ENCODE peak calls at places on chromosomes 4 and X, in seven cellular contexts. One of them, this sample, is unnamed.

GRCh38 chrX:48021026-48021900 is 14.5 kb downstream of the SPACA5 start:
- DNase-seq in BE2C: peak; percentile 79
- DNase-seq in brain microvascular endothelial cell: peak; percentile 73
- DNase-seq in foreskin fibroblast: peak; percentile 67
- DNase-seq in tibial nerve: peak; percentile 71
- DNase-seq in fibroblast of pulmonary artery: peak; percentile 88
- DNase-seq in heart left ventricle: peak; percentile 85
- DNase-seq in this sample: peak; percentile 61

GRCh38 chr4:6963139-6963611 is 53.5 kb downstream of the TBC1D14 start:
- DNase-seq in brain microvascular endothelial cell: peak; percentile 13
- DNase-seq in BE2C: no peak
- DNase-seq in heart left ventricle: no peak
- DNase-seq in tibial nerve: no peak
- DNase-seq in fibroblast of pulmonary artery: no peak
- DNase-seq in foreskin fibroblast: peak; percentile 31
- DNase-seq in this sample: no peak

GRCh38 chr4:110533940-110534339 is 58.0 kb downstream of the ENPEP start:
- DNase-seq in foreskin fibroblast: peak; percentile 94
- DNase-seq in brain microvascular endothelial cell: peak; percentile 97
- DNase-seq in tibial nerve: no peak
- DNase-seq in fibroblast of pulmonary artery: peak; percentile 98
- DNase-seq in BE2C: no peak
- DNase-seq in heart left ventricle: no peak
- DNase-seq in this sample: peak; percentile 86

GRCh38 chrX:126770179-126770578 is 49.4 kb upstream of the PRR32 start:
- DNase-seq in tibial nerve: peak; percentile 5
- DNase-seq in brain microvascular endothelial cell: no peak
- DNase-seq in BE2C: no peak
- DNase-seq in heart left ventricle: no peak
- DNase-seq in foreskin fibroblast: no peak
- DNase-seq in fibroblast of pulmonary artery: no peak
- DNase-seq in this sample: no peak

GRCh38 chr4:21879187-21879586 is 69.4 kb downstream of the KCNIP4 start:
- DNase-seq in fibroblast of pulmonary artery: peak; percentile 20
- DNase-seq in foreskin fibroblast: peak; percentile 51
- DNase-seq in heart left ventricle: no peak
- DNase-seq in BE2C: peak; percentile 33
- DNase-seq in tibial nerve: no peak
- DNase-seq in brain microvascular endothelial cell: peak; percentile 35
- DNase-seq in this sample: no peak

GRCh38 chr4:1685604-1686150 is 1.6 kb upstream of the FAM53A start:
- DNase-seq in heart left ventricle: no peak
- DNase-seq in brain microvascular endothelial cell: no peak
- DNase-seq in tibial nerve: no peak
- DNase-seq in foreskin fibroblast: no peak
- DNase-seq in fibroblast of pulmonary artery: no peak
- DNase-seq in BE2C: no peak
- DNase-seq in this sample: no peak

GRCh38 chr4:140856692-140857091 is 100.5 kb upstream of the TBC1D9 start:
- DNase-seq in brain microvascular endothelial cell: peak; percentile 63
- DNase-seq in heart left ventricle: peak; percentile 48
- DNase-seq in foreskin fibroblast: no peak
- DNase-seq in BE2C: no peak
- DNase-seq in tibial nerve: no peak
- DNase-seq in fibroblast of pulmonary artery: peak; percentile 67
- DNase-seq in this sample: no peak

GRCh38 chrX:77347572-77347971 is 99.6 kb upstream of the FGF16 start:
- DNase-seq in fibroblast of pulmonary artery: no peak
- DNase-seq in brain microvascular endothelial cell: no peak
- DNase-seq in BE2C: no peak
- DNase-seq in foreskin fibroblast: no peak
- DNase-seq in tibial nerve: no peak
- DNase-seq in heart left ventricle: no peak
- DNase-seq in this sample: no peak

GRCh38 chr4:111475696-111476095 is 669.6 kb upstream of the FAM241A start:
- DNase-seq in heart left ventricle: no peak
- DNase-seq in fibroblast of pulmonary artery: no peak
- DNase-seq in brain microvascular endothelial cell: no peak
- DNase-seq in BE2C: no peak
- DNase-seq in tibial nerve: no peak
- DNase-seq in foreskin fibroblast: no peak
- DNase-seq in this sample: no peak

GRCh38 chr4:6974138-6974848 is 64.7 kb downstream of the TBC1D14 start:
- DNase-seq in brain microvascular endothelial cell: peak; percentile 85
- DNase-seq in foreskin fibroblast: peak; percentile 70
- DNase-seq in tibial nerve: peak; percentile 95
- DNase-seq in BE2C: peak; percentile 83
- DNase-seq in fibroblast of pulmonary artery: peak; percentile 91
- DNase-seq in heart left ventricle: peak; percentile 80
- DNase-seq in this sample: peak; percentile 67

GRCh38 chr4:127759893-127760292 is 22.2 kb upstream of the HSPA4L start:
- DNase-seq in foreskin fibroblast: peak; percentile 10
- DNase-seq in tibial nerve: no peak
- DNase-seq in heart left ventricle: no peak
- DNase-seq in BE2C: no peak
- DNase-seq in fibroblast of pulmonary artery: no peak
- DNase-seq in brain microvascular endothelial cell: no peak
- DNase-seq in this sample: no peak

GRCh38 chr4:87977521-87978278 is 2.2 kb downstream of the SPP1 start:
- DNase-seq in brain microvascular endothelial cell: no peak
- DNase-seq in tibial nerve: no peak
- DNase-seq in foreskin fibroblast: no peak
- DNase-seq in heart left ventricle: no peak
- DNase-seq in BE2C: no peak
- DNase-seq in fibroblast of pulmonary artery: no peak
- DNase-seq in this sample: no peak

GRCh38 chr4:25937801-25938200 is 23.8 kb downstream of the SMIM20 start:
- DNase-seq in BE2C: no peak
- DNase-seq in fibroblast of pulmonary artery: peak; percentile 64
- DNase-seq in foreskin fibroblast: peak; percentile 34
- DNase-seq in brain microvascular endothelial cell: no peak
- DNase-seq in tibial nerve: no peak
- DNase-seq in heart left ventricle: no peak
- DNase-seq in this sample: no peak

GRCh38 chr4:152045781-152046571 is 285.2 kb upstream of the GATB start:
- DNase-seq in fibroblast of pulmonary artery: peak; percentile 4
- DNase-seq in heart left ventricle: no peak
- DNase-seq in foreskin fibroblast: no peak
- DNase-seq in brain microvascular endothelial cell: no peak
- DNase-seq in tibial nerve: no peak
- DNase-seq in BE2C: peak; percentile 13
- DNase-seq in this sample: no peak

GRCh38 chr4:108192056-108192455 is 23.3 kb upstream of the LEF1 start:
- DNase-seq in BE2C: peak; percentile 10
- DNase-seq in brain microvascular endothelial cell: no peak
- DNase-seq in heart left ventricle: no peak
- DNase-seq in fibroblast of pulmonary artery: no peak
- DNase-seq in foreskin fibroblast: no peak
- DNase-seq in tibial nerve: no peak
- DNase-seq in this sample: no peak

GRCh38 chr4:109078724-109079123 is 223.7 kb downstream of the COL25A1 start:
- DNase-seq in heart left ventricle: no peak
- DNase-seq in tibial nerve: peak; percentile 12
- DNase-seq in foreskin fibroblast: peak; percentile 56
- DNase-seq in fibroblast of pulmonary artery: peak; percentile 69
- DNase-seq in BE2C: no peak
- DNase-seq in brain microvascular endothelial cell: peak; percentile 72
- DNase-seq in this sample: peak; percentile 32

GRCh38 chr4:4637710-4638109 is 95.9 kb upstream of the STX18 start:
- DNase-seq in tibial nerve: no peak
- DNase-seq in heart left ventricle: no peak
- DNase-seq in BE2C: no peak
- DNase-seq in brain microvascular endothelial cell: no peak
- DNase-seq in foreskin fibroblast: no peak
- DNase-seq in fibroblast of pulmonary artery: no peak
- DNase-seq in this sample: no peak

GRCh38 chr4:34964613-34965012 is 1279.7 kb downstream of the ARAP2 start:
- DNase-seq in heart left ventricle: no peak
- DNase-seq in fibroblast of pulmonary artery: no peak
- DNase-seq in brain microvascular endothelial cell: no peak
- DNase-seq in tibial nerve: no peak
- DNase-seq in foreskin fibroblast: no peak
- DNase-seq in BE2C: no peak
- DNase-seq in this sample: no peak

GRCh38 chr4:146263785-146264184 is 49.4 kb downstream of the REELD1 start:
- DNase-seq in BE2C: no peak
- DNase-seq in foreskin fibroblast: no peak
- DNase-seq in tibial nerve: no peak
- DNase-seq in fibroblast of pulmonary artery: no peak
- DNase-seq in heart left ventricle: no peak
- DNase-seq in brain microvascular endothelial cell: no peak
- DNase-seq in this sample: no peak

GRCh38 chr4:54930226-54930625 is 195.2 kb downstream of the KDR start:
- DNase-seq in tibial nerve: no peak
- DNase-seq in fibroblast of pulmonary artery: peak; percentile 94
- DNase-seq in brain microvascular endothelial cell: peak; percentile 94
- DNase-seq in heart left ventricle: no peak
- DNase-seq in BE2C: no peak
- DNase-seq in foreskin fibroblast: peak; percentile 19
- DNase-seq in this sample: no peak

GRCh38 chr4:4618846-4619245 is 77.0 kb upstream of the STX18 start:
- DNase-seq in foreskin fibroblast: no peak
- DNase-seq in fibroblast of pulmonary artery: peak; percentile 42
- DNase-seq in heart left ventricle: no peak
- DNase-seq in BE2C: no peak
- DNase-seq in tibial nerve: no peak
- DNase-seq in brain microvascular endothelial cell: no peak
- DNase-seq in this sample: no peak

GRCh38 chrX:64152857-64153256 is 52.7 kb downstream of the AMER1 start:
- DNase-seq in BE2C: no peak
- DNase-seq in brain microvascular endothelial cell: no peak
- DNase-seq in fibroblast of pulmonary artery: no peak
- DNase-seq in heart left ventricle: no peak
- DNase-seq in foreskin fibroblast: no peak
- DNase-seq in tibial nerve: no peak
- DNase-seq in this sample: no peak

GRCh38 chrX:115413246-115413878 is 123.8 kb downstream of the LUZP4 start:
- DNase-seq in fibroblast of pulmonary artery: peak; percentile 17
- DNase-seq in heart left ventricle: no peak
- DNase-seq in BE2C: no peak
- DNase-seq in foreskin fibroblast: peak; percentile 20
- DNase-seq in tibial nerve: no peak
- DNase-seq in brain microvascular endothelial cell: peak; percentile 24
- DNase-seq in this sample: no peak
- H3K4me3 ChIP-seq in fibroblast of pulmonary artery: no peak overlapping the region
- H3K4me3 ChIP-seq in heart left ventricle: no peak overlapping the region
- H3K4me3 ChIP-seq in BE2C: no peak overlapping the region
- H3K4me3 ChIP-seq in foreskin fibroblast: no peak overlapping the region
- H3K4me3 ChIP-seq in tibial nerve: no peak overlapping the region
- H3K4me3 ChIP-seq in brain microvascular endothelial cell: no peak overlapping the region
- H3K4me3 ChIP-seq in this sample: peak overlapping the region; percentile 10

GRCh38 chr4:172662113-172662512 is 506.5 kb upstream of the GALNT7 start:
- DNase-seq in tibial nerve: no peak
- DNase-seq in heart left ventricle: no peak
- DNase-seq in foreskin fibroblast: no peak
- DNase-seq in fibroblast of pulmonary artery: no peak
- DNase-seq in BE2C: no peak
- DNase-seq in brain microvascular endothelial cell: no peak
- DNase-seq in this sample: no peak

DNA sequence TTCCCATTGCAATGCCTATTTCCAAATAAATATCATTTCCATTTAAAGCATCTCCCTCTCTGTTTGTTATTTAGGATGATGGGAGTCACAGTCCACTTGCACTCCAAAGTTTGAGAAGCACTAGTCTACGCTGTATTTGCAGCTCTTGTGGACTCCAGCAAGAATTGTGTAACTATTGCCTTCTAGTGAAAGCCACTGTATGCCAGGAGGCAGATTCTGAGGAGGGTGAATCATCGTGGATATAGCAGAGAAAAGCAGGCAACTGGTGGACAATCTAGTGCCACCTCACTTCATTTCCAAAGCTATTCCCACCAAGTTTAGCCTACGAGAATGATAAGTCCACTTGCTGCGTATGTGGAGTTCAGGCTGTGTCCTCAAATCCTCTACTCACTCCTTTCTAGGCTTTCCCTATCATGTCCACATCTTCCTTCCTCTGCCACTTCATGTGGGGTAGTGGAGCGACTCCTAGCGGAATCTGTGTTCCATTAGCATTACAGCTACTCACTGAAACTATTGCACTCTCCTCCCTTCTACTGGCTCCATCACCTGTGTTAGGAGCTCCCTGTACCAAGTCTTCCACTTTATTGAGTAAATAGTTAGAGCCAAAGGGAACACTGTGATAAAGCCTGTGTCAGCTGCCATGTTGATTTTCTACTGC is 501.8 kb upstream of the GALNT7 start:
- DNase-seq in BE2C: no peak
- DNase-seq in fibroblast of pulmonary artery: peak; percentile 10
- DNase-seq in heart left ventricle: no peak
- DNase-seq in foreskin fibroblast: peak; percentile 5
- DNase-seq in tibial nerve: no peak
- DNase-seq in brain microvascular endothelial cell: no peak
- DNase-seq in this sample: no peak
- TF ChIP-seq CTCF in BE2C: no peak
- TF ChIP-seq CTCF in fibroblast of pulmonary artery: no peak
- TF ChIP-seq CTCF in heart left ventricle: no peak
- TF ChIP-seq CTCF in foreskin fibroblast: no peak
- TF ChIP-seq CTCF in tibial nerve: no peak
- TF ChIP-seq CTCF in brain microvascular endothelial cell: no peak
- TF ChIP-seq CTCF in this sample: no peak

DNA sequence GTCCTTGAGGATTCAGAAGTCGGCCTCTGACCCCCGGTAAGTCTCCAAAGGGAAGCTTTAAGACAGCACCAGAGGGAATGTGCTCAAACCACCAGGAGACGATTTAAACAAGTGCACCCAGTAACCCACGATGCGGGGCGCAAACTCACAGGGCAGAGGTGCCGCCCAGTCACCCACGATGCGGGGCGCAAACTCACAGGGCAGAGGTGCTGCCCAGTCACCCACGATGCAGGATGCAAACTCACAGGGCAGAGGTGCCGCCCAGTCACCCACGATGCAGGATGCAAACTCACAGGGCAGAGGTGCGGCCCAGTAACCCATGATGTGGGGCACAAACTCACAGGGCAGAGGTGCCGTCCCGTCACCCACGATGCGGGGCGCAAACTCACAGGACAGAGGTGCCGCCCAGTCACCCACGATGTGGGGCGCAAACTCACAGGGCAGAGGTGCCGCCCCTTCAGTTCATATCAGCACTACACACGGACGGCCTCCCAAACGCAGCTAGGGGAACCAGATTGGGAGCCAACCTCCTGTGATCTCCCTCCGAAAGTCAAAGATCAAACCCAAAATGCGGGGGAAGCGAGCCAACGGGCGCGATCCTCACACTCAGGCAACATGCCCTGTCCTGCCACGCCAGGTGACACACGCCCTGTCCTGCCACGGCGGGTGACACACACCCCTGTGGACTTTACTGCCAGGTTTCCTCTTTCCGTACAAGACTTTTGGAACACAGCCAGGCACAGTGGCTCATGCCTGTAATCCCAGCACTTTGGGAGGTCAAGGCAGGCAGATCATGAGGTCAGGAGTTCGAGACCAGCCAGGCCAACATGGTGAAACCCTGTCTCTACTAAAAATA is 11.3 kb downstream of the PPP2R3B start:
- DNase-seq in brain microvascular endothelial cell: no peak
- DNase-seq in foreskin fibroblast: no peak
- DNase-seq in tibial nerve: no peak
- DNase-seq in fibroblast of pulmonary artery: no peak
- DNase-seq in heart left ventricle: no peak
- DNase-seq in BE2C: no peak
- DNase-seq in this sample: no peak
- H3K4me3 ChIP-seq in brain microvascular endothelial cell: no peak overlapping the region
- H3K4me3 ChIP-seq in foreskin fibroblast: no peak overlapping the region
- H3K4me3 ChIP-seq in tibial nerve: no peak overlapping the region
- H3K4me3 ChIP-seq in fibroblast of pulmonary artery: no peak overlapping the region
- H3K4me3 ChIP-seq in heart left ventricle: no peak overlapping the region
- H3K4me3 ChIP-seq in BE2C: no peak overlapping the region
- H3K4me3 ChIP-seq in this sample: no peak overlapping the region

GRCh38 chr4:65521666-65522065 is 148.6 kb downstream of the EPHA5 start:
- DNase-seq in fibroblast of pulmonary artery: no peak
- DNase-seq in brain microvascular endothelial cell: no peak
- DNase-seq in tibial nerve: no peak
- DNase-seq in heart left ventricle: no peak
- DNase-seq in BE2C: no peak
- DNase-seq in foreskin fibroblast: no peak
- DNase-seq in this sample: no peak
- TF ChIP-seq CTCF in fibroblast of pulmonary artery: no peak
- TF ChIP-seq CTCF in brain microvascular endothelial cell: no peak
- TF ChIP-seq CTCF in tibial nerve: no peak
- TF ChIP-seq CTCF in heart left ventricle: no peak
- TF ChIP-seq CTCF in BE2C: no peak
- TF ChIP-seq CTCF in foreskin fibroblast: no peak
- TF ChIP-seq CTCF in this sample: no peak